ENCODE peak calls at places on chromosomes 16 and 17, in seven cellular contexts. One of them, this sample, is unnamed. For H3K79me1 and H3K4me1, the result is how much of the 10 kb centered on the place peaks cover.

GRCh38 chr17:65433157-65433556 is 128.3 kb downstream of the AXIN2 start:
- DNase-seq in H9: no peak
- DNase-seq in IMR-90: no peak
- DNase-seq in trophoblast cell: no peak
- DNase-seq in mesenchymal stem cell: no peak
- DNase-seq in neuronal stem cell: no peak
- DNase-seq in H1: no peak
- DNase-seq in this sample: no peak

GRCh38 chr17:43219746-43220380 is 8.2 kb downstream of the TMEM106A start:
- DNase-seq in IMR-90: no peak
- DNase-seq in mesenchymal stem cell: no peak
- DNase-seq in trophoblast cell: no peak
- DNase-seq in H9: no peak
- DNase-seq in H1: no peak
- DNase-seq in neuronal stem cell: no peak
- DNase-seq in this sample: no peak

GRCh38 chr17:3583456-3583855 is 25.8 kb downstream of the TRPV1 start:
- DNase-seq in H1: no peak
- DNase-seq in neuronal stem cell: no peak
- DNase-seq in mesenchymal stem cell: no peak
- DNase-seq in IMR-90: no peak
- DNase-seq in trophoblast cell: no peak
- DNase-seq in H9: no peak
- DNase-seq in this sample: no peak

GRCh38 chr16:68364601-68364998 is 53.8 kb downstream of the PRMT7 start:
- DNase-seq in H9: peak
- DNase-seq in mesenchymal stem cell: no peak
- DNase-seq in neuronal stem cell: no peak
- DNase-seq in IMR-90: peak
- DNase-seq in H1: no peak
- DNase-seq in trophoblast cell: peak
- DNase-seq in this sample: peak

GRCh38 chr17:57396515-57396921 is 140.2 kb downstream of the MSI2 start:
- DNase-seq in neuronal stem cell: no peak
- DNase-seq in H1: no peak
- DNase-seq in IMR-90: no peak
- DNase-seq in mesenchymal stem cell: peak
- DNase-seq in H9: no peak
- DNase-seq in trophoblast cell: no peak
- DNase-seq in this sample: no peak

GRCh38 chr17:15263206-15263579 is 1.9 kb downstream of the PMP22 start:
- DNase-seq in H1: no peak
- DNase-seq in trophoblast cell: peak
- DNase-seq in IMR-90: peak
- DNase-seq in neuronal stem cell: peak
- DNase-seq in mesenchymal stem cell: peak
- DNase-seq in H9: no peak
- DNase-seq in this sample: peak

GRCh38 chr17:39239640-39240314 is 14.0 kb upstream of the STAC2 start:
- DNase-seq in trophoblast cell: peak
- DNase-seq in H9: peak
- DNase-seq in mesenchymal stem cell: no peak
- DNase-seq in neuronal stem cell: no peak
- DNase-seq in H1: no peak
- DNase-seq in IMR-90: no peak
- DNase-seq in this sample: peak

GRCh38 chr16:7714775-7715174 is 382.1 kb downstream of the RBFOX1 start:
- DNase-seq in trophoblast cell: no peak
- DNase-seq in H1: no peak
- DNase-seq in IMR-90: no peak
- DNase-seq in H9: no peak
- DNase-seq in mesenchymal stem cell: no peak
- DNase-seq in neuronal stem cell: no peak
- DNase-seq in this sample: no peak

GRCh38 chr17:74512624-74513084 is 18.6 kb downstream of the CD300LB start:
- DNase-seq in H1: no peak
- DNase-seq in H9: no peak
- DNase-seq in mesenchymal stem cell: no peak
- DNase-seq in IMR-90: no peak
- DNase-seq in trophoblast cell: peak
- DNase-seq in neuronal stem cell: no peak
- DNase-seq in this sample: no peak

GRCh38 chr17:49764559-49765180 is 739 bp upstream of the FAM117A start:
- DNase-seq in H9: no peak
- DNase-seq in H1: no peak
- DNase-seq in neuronal stem cell: no peak
- DNase-seq in trophoblast cell: no peak
- DNase-seq in IMR-90: no peak
- DNase-seq in mesenchymal stem cell: peak
- DNase-seq in this sample: no peak

GRCh38 chr17:36034127-36034526 is 16.4 kb upstream of the CCL23 start:
- DNase-seq in trophoblast cell: no peak
- DNase-seq in H9: no peak
- DNase-seq in H1: no peak
- DNase-seq in IMR-90: no peak
- DNase-seq in neuronal stem cell: no peak
- DNase-seq in mesenchymal stem cell: no peak
- DNase-seq in this sample: no peak

GRCh38 chr17:75776399-75777242 is 8.0 kb upstream of the UNK start:
- DNase-seq in trophoblast cell: peak
- DNase-seq in IMR-90: no peak
- DNase-seq in H9: no peak
- DNase-seq in mesenchymal stem cell: no peak
- DNase-seq in H1: no peak
- DNase-seq in neuronal stem cell: no peak
- DNase-seq in this sample: no peak

GRCh38 chr17:45825792-45826191 is 18.9 kb upstream of the SPPL2C start:
- DNase-seq in H9: no peak
- DNase-seq in mesenchymal stem cell: no peak
- DNase-seq in H1: no peak
- DNase-seq in IMR-90: no peak
- DNase-seq in neuronal stem cell: no peak
- DNase-seq in trophoblast cell: no peak
- DNase-seq in this sample: no peak

GRCh38 chr17:28726396-28726911 is 421 bp upstream of the TLCD1 start:
- DNase-seq in H9: peak
- DNase-seq in mesenchymal stem cell: peak
- DNase-seq in H1: no peak
- DNase-seq in trophoblast cell: no peak
- DNase-seq in IMR-90: peak
- DNase-seq in neuronal stem cell: peak
- DNase-seq in this sample: peak

GRCh38 chr16:85557083-85557975 is 55.8 kb upstream of the GSE1 start:
- DNase-seq in neuronal stem cell: no peak
- DNase-seq in IMR-90: no peak
- DNase-seq in mesenchymal stem cell: peak
- DNase-seq in trophoblast cell: no peak
- DNase-seq in H1: no peak
- DNase-seq in H9: no peak
- DNase-seq in this sample: no peak

GRCh38 chr16:57918444-57918843 is 52.5 kb downstream of the CNGB1 start:
- DNase-seq in IMR-90: no peak
- DNase-seq in H9: no peak
- DNase-seq in mesenchymal stem cell: no peak
- DNase-seq in neuronal stem cell: no peak
- DNase-seq in H1: no peak
- DNase-seq in trophoblast cell: no peak
- DNase-seq in this sample: no peak

GRCh38 chr17:60514500-60514899 is 11.5 kb downstream of the APPBP2 start:
- DNase-seq in H9: no peak
- DNase-seq in mesenchymal stem cell: no peak
- DNase-seq in IMR-90: no peak
- DNase-seq in H1: no peak
- DNase-seq in neuronal stem cell: no peak
- DNase-seq in trophoblast cell: peak
- DNase-seq in this sample: no peak

GRCh38 chr17:18145811-18146210 is 37.3 kb downstream of the MYO15A start:
- DNase-seq in IMR-90: no peak
- DNase-seq in H1: no peak
- DNase-seq in neuronal stem cell: no peak
- DNase-seq in H9: no peak
- DNase-seq in mesenchymal stem cell: no peak
- DNase-seq in trophoblast cell: no peak
- DNase-seq in this sample: no peak

GRCh38 chr16:26765087-26765486 is 301.6 kb upstream of the C16orf82 start:
- DNase-seq in IMR-90: no peak
- DNase-seq in H1: no peak
- DNase-seq in neuronal stem cell: no peak
- DNase-seq in mesenchymal stem cell: no peak
- DNase-seq in trophoblast cell: no peak
- DNase-seq in H9: peak
- DNase-seq in this sample: peak
- H3K23ac ChIP-seq in IMR-90: no peak
- H3K23ac ChIP-seq in H1: no peak
- H3K23ac ChIP-seq in neuronal stem cell: no peak
- H3K23ac ChIP-seq in mesenchymal stem cell: no peak
- H3K23ac ChIP-seq in trophoblast cell: no peak
- H3K23ac ChIP-seq in H9: no peak
- H3K23ac ChIP-seq in this sample: no peak

GRCh38 chr17:48439473-48439872 is 9.5 kb upstream of the SKAP1 start:
- DNase-seq in mesenchymal stem cell: peak
- DNase-seq in neuronal stem cell: no peak
- DNase-seq in trophoblast cell: no peak
- DNase-seq in H1: no peak
- DNase-seq in IMR-90: no peak
- DNase-seq in H9: no peak
- DNase-seq in this sample: no peak
- H3K79me1 ChIP-seq in mesenchymal stem cell: under half
- H3K79me1 ChIP-seq in neuronal stem cell: under half
- H3K79me1 ChIP-seq in trophoblast cell: under half
- H3K79me1 ChIP-seq in H1: under half
- H3K79me1 ChIP-seq in IMR-90: under half
- H3K79me1 ChIP-seq in H9: under half
- H3K79me1 ChIP-seq in this sample: under half

DNA sequence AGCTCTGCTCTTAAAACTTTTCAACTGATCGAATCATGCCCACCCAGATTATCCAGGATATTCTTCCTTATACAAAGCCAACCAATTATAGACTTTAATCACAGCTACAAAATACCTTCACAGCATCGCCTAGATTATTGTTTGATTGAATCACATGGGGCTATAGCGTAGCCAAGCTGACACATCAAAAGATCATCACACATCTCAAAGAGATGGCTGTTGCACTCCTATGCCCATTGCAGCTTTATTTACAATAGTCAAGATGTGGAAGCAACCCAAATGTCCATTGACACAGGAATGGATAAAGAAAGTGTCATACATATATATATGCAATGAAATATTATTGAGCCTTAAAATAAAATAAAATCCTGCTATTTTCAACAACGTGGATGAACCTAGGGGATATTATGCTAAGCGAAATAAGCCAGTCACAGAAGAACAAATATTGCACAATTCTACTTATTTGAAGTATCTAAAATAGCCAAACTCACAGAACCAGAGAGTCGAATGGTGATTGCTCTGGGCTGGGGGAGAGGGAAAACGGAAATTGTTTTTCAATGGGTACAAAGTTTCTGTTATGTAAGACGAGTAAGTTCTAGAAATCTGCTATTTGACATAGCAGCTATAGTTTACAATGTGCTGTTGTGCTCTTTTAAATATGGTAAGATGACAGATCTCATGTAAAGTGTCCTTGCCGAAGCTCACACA is 60.9 kb upstream of the ERCC4 start:
- DNase-seq in IMR-90: no peak
- DNase-seq in H1: no peak
- DNase-seq in H9: no peak
- DNase-seq in neuronal stem cell: no peak
- DNase-seq in trophoblast cell: no peak
- DNase-seq in mesenchymal stem cell: no peak
- DNase-seq in this sample: no peak
- H3K4me1 ChIP-seq in IMR-90: under half
- H3K4me1 ChIP-seq in H1: under half
- H3K4me1 ChIP-seq in H9: under half
- H3K4me1 ChIP-seq in neuronal stem cell: under half
- H3K4me1 ChIP-seq in trophoblast cell: under half
- H3K4me1 ChIP-seq in mesenchymal stem cell: under half
- H3K4me1 ChIP-seq in this sample: under half

GRCh38 chr16:30882429-30883310 is 11.2 kb downstream of the BCL7C start:
- DNase-seq in mesenchymal stem cell: no peak
- DNase-seq in IMR-90: no peak
- DNase-seq in H1: no peak
- DNase-seq in H9: no peak
- DNase-seq in trophoblast cell: peak
- DNase-seq in neuronal stem cell: no peak
- DNase-seq in this sample: no peak
- H3K23ac ChIP-seq in mesenchymal stem cell: no peak
- H3K23ac ChIP-seq in IMR-90: no peak
- H3K23ac ChIP-seq in H1: no peak
- H3K23ac ChIP-seq in H9: no peak
- H3K23ac ChIP-seq in trophoblast cell: no peak
- H3K23ac ChIP-seq in neuronal stem cell: no peak
- H3K23ac ChIP-seq in this sample: no peak

DNA sequence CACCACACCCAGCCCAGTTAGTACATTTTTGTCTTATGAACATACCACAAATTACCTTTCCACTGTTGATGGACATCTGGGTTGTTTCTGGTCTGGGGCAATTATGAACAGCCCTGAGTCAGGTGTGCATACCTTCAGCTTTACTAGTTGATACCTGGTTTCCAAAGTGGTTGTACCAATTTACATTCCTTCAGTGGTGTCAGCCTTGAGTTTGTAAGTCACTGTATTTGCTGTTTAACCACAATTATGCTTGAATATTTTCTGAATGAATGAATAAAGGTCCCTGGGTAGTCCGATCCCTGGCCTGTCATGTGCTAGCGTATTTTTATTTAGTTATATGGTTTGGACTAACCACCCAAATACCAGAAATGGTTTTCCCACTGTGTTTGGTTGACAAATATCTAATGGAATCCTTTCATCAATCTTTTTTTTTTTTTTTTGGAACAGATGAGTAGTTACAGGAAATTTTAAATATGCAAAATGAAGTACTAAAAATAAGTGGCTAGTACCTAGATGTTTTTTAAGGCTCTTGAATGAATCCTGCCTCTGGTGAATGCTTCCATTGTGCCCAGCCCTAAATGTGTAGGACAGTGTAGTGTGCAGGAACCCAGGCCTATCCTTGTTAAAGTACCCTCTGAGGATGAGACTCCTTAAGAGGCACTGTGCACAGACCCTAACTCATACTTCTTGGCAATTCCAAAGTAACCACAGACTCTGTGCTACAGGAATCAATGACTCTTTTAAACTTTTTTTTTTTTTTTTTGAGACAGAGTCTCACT is 3.7 kb downstream of the DUSP14 start:
- DNase-seq in trophoblast cell: peak
- DNase-seq in H1: no peak
- DNase-seq in H9: no peak
- DNase-seq in neuronal stem cell: no peak
- DNase-seq in mesenchymal stem cell: peak
- DNase-seq in IMR-90: peak
- DNase-seq in this sample: no peak
- H3K79me1 ChIP-seq in trophoblast cell: under half
- H3K79me1 ChIP-seq in H1: under half
- H3K79me1 ChIP-seq in H9: under half
- H3K79me1 ChIP-seq in neuronal stem cell: under half
- H3K79me1 ChIP-seq in mesenchymal stem cell: under half
- H3K79me1 ChIP-seq in IMR-90: under half
- H3K79me1 ChIP-seq in this sample: under half

DNA sequence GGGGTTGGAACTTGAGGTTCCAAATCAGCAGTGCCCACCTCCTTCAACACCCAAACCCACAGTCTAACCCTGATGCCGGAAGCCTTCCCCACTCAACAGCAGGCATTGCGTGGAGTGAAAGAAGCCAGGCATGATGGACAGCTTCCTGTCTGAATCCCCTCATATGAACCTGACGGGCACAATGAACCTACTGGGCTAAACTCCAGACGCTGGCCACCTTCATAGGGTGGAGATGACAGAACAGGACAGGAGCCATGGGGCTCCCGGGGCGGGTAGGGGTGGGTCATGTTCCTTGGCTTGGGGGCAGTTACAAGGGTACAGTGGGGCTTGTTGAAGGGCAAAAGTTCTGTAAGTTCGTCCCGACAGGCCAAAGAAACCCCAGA is 460 bp upstream of the HSBP1 start:
- DNase-seq in mesenchymal stem cell: no peak
- DNase-seq in H9: no peak
- DNase-seq in H1: no peak
- DNase-seq in neuronal stem cell: no peak
- DNase-seq in trophoblast cell: no peak
- DNase-seq in IMR-90: no peak
- DNase-seq in this sample: no peak
- H3K4me1 ChIP-seq in mesenchymal stem cell: under half
- H3K4me1 ChIP-seq in H9: under half
- H3K4me1 ChIP-seq in H1: under half
- H3K4me1 ChIP-seq in neuronal stem cell: under half
- H3K4me1 ChIP-seq in trophoblast cell: under half
- H3K4me1 ChIP-seq in IMR-90: under half
- H3K4me1 ChIP-seq in this sample: under half

This sample was measured in mesendoderm.